ENCODE peak calls at places on chromosomes 4 and X, in nine cellular contexts. One of them, this sample, is unnamed.

GRCh38 chr4:122930877-122931276 is 8.5 kb upstream of the NUDT6 start:
- DNase-seq in esophagus muscularis mucosa: no peak
- DNase-seq in spleen: no peak
- DNase-seq in endothelial cell of umbilical vein: peak; percentile 40
- DNase-seq in HepG2: no peak
- DNase-seq in stomach: no peak
- DNase-seq in esophagus squamous epithelium: no peak
- DNase-seq in HCT116: no peak
- DNase-seq in A549: no peak
- DNase-seq in this sample: no peak

GRCh38 chrX:131747173-131747572 is 203.3 kb downstream of the OR13H1 start:
- DNase-seq in esophagus squamous epithelium: no peak
- DNase-seq in A549: peak; percentile 95
- DNase-seq in stomach: peak; percentile 76
- DNase-seq in endothelial cell of umbilical vein: no peak
- DNase-seq in esophagus muscularis mucosa: no peak
- DNase-seq in spleen: peak; percentile 80
- DNase-seq in HepG2: no peak
- DNase-seq in HCT116: no peak
- DNase-seq in this sample: peak; percentile 80

GRCh38 chrX:137926090-137926489 is 360.2 kb downstream of the ZIC3 start:
- DNase-seq in esophagus squamous epithelium: no peak
- DNase-seq in endothelial cell of umbilical vein: no peak
- DNase-seq in esophagus muscularis mucosa: no peak
- DNase-seq in HepG2: no peak
- DNase-seq in A549: peak; percentile 6
- DNase-seq in stomach: no peak
- DNase-seq in spleen: no peak
- DNase-seq in HCT116: no peak
- DNase-seq in this sample: no peak

GRCh38 chrX:24899391-24899790 is 116.4 kb downstream of the ARX start:
- DNase-seq in spleen: no peak
- DNase-seq in A549: no peak
- DNase-seq in esophagus muscularis mucosa: no peak
- DNase-seq in HepG2: no peak
- DNase-seq in endothelial cell of umbilical vein: no peak
- DNase-seq in esophagus squamous epithelium: no peak
- DNase-seq in stomach: no peak
- DNase-seq in HCT116: no peak
- DNase-seq in this sample: no peak

GRCh38 chrX:111086521-111087127 is 9.4 kb upstream of the PAK3 start:
- DNase-seq in esophagus muscularis mucosa: no peak
- DNase-seq in spleen: no peak
- DNase-seq in HCT116: no peak
- DNase-seq in HepG2: no peak
- DNase-seq in esophagus squamous epithelium: no peak
- DNase-seq in A549: no peak
- DNase-seq in stomach: no peak
- DNase-seq in endothelial cell of umbilical vein: no peak
- DNase-seq in this sample: no peak

GRCh38 chr4:147479817-147480216 is 1.1 kb upstream of the EDNRA start:
- DNase-seq in endothelial cell of umbilical vein: no peak
- DNase-seq in esophagus squamous epithelium: no peak
- DNase-seq in HepG2: no peak
- DNase-seq in stomach: no peak
- DNase-seq in HCT116: no peak
- DNase-seq in esophagus muscularis mucosa: no peak
- DNase-seq in A549: no peak
- DNase-seq in spleen: no peak
- DNase-seq in this sample: peak; percentile 45

GRCh38 chr4:8238061-8238511 is 31.5 kb upstream of the HTRA3 start:
- DNase-seq in esophagus squamous epithelium: no peak
- DNase-seq in stomach: peak; percentile 45
- DNase-seq in HepG2: no peak
- DNase-seq in HCT116: no peak
- DNase-seq in spleen: peak; percentile 88
- DNase-seq in A549: no peak
- DNase-seq in esophagus muscularis mucosa: no peak
- DNase-seq in endothelial cell of umbilical vein: no peak
- DNase-seq in this sample: no peak

GRCh38 chr4:24413311-24413784 is 171.0 kb downstream of the DHX15 start:
- DNase-seq in stomach: no peak
- DNase-seq in esophagus muscularis mucosa: no peak
- DNase-seq in endothelial cell of umbilical vein: no peak
- DNase-seq in spleen: no peak
- DNase-seq in esophagus squamous epithelium: no peak
- DNase-seq in A549: no peak
- DNase-seq in HCT116: no peak
- DNase-seq in HepG2: no peak
- DNase-seq in this sample: no peak

GRCh38 chr4:159160242-159160641 is 57.4 kb downstream of the RAPGEF2 start:
- DNase-seq in esophagus muscularis mucosa: no peak
- DNase-seq in HepG2: no peak
- DNase-seq in A549: no peak
- DNase-seq in HCT116: no peak
- DNase-seq in stomach: no peak
- DNase-seq in spleen: no peak
- DNase-seq in esophagus squamous epithelium: no peak
- DNase-seq in endothelial cell of umbilical vein: no peak
- DNase-seq in this sample: no peak

GRCh38 chr4:140866492-140867005 is 110.4 kb upstream of the TBC1D9 start:
- DNase-seq in stomach: no peak
- DNase-seq in spleen: no peak
- DNase-seq in endothelial cell of umbilical vein: no peak
- DNase-seq in esophagus squamous epithelium: no peak
- DNase-seq in HepG2: no peak
- DNase-seq in esophagus muscularis mucosa: no peak
- DNase-seq in HCT116: no peak
- DNase-seq in A549: no peak
- DNase-seq in this sample: no peak

GRCh38 chrX:47748576-47748975 is 88.1 kb upstream of the ZNF81 start:
- DNase-seq in HepG2: no peak
- DNase-seq in endothelial cell of umbilical vein: no peak
- DNase-seq in A549: no peak
- DNase-seq in stomach: no peak
- DNase-seq in esophagus squamous epithelium: no peak
- DNase-seq in HCT116: no peak
- DNase-seq in spleen: no peak
- DNase-seq in esophagus muscularis mucosa: no peak
- DNase-seq in this sample: no peak

GRCh38 chr4:62210521-62210920 is 1010.4 kb downstream of the ADGRL3 start:
- DNase-seq in spleen: no peak
- DNase-seq in HCT116: no peak
- DNase-seq in esophagus squamous epithelium: no peak
- DNase-seq in esophagus muscularis mucosa: no peak
- DNase-seq in A549: no peak
- DNase-seq in endothelial cell of umbilical vein: no peak
- DNase-seq in HepG2: no peak
- DNase-seq in stomach: no peak
- DNase-seq in this sample: no peak

GRCh38 chrX:46576458-46576857 is 2.9 kb downstream of the CHST7 start:
- DNase-seq in esophagus squamous epithelium: no peak
- DNase-seq in stomach: no peak
- DNase-seq in spleen: no peak
- DNase-seq in endothelial cell of umbilical vein: peak; percentile 29
- DNase-seq in HCT116: no peak
- DNase-seq in A549: no peak
- DNase-seq in esophagus muscularis mucosa: no peak
- DNase-seq in HepG2: no peak
- DNase-seq in this sample: peak; percentile 38

GRCh38 chr4:123484291-123484926 is 87.8 kb downstream of the SPRY1 start:
- DNase-seq in A549: no peak
- DNase-seq in stomach: no peak
- DNase-seq in spleen: no peak
- DNase-seq in endothelial cell of umbilical vein: no peak
- DNase-seq in HCT116: no peak
- DNase-seq in esophagus squamous epithelium: no peak
- DNase-seq in HepG2: peak; percentile 51
- DNase-seq in esophagus muscularis mucosa: no peak
- DNase-seq in this sample: no peak

GRCh38 chr4:110073045-110073845 is 125.2 kb downstream of the ELOVL6 start:
- DNase-seq in HepG2: no peak
- DNase-seq in esophagus muscularis mucosa: no peak
- DNase-seq in endothelial cell of umbilical vein: peak; percentile 24
- DNase-seq in HCT116: no peak
- DNase-seq in spleen: no peak
- DNase-seq in esophagus squamous epithelium: no peak
- DNase-seq in A549: no peak
- DNase-seq in stomach: peak; percentile 75
- DNase-seq in this sample: no peak

GRCh38 chr4:83731609-83732008 is 195.7 kb downstream of the GPAT3 start:
- DNase-seq in spleen: no peak
- DNase-seq in stomach: no peak
- DNase-seq in esophagus muscularis mucosa: no peak
- DNase-seq in HepG2: no peak
- DNase-seq in A549: peak; percentile 23
- DNase-seq in HCT116: peak; percentile 26
- DNase-seq in endothelial cell of umbilical vein: no peak
- DNase-seq in esophagus squamous epithelium: no peak
- DNase-seq in this sample: no peak

GRCh38 chr4:8176547-8177399 is 18.2 kb upstream of the ABLIM2 start:
- DNase-seq in endothelial cell of umbilical vein: peak; percentile 45
- DNase-seq in A549: peak; percentile 60
- DNase-seq in HCT116: peak; percentile 19
- DNase-seq in HepG2: peak; percentile 65
- DNase-seq in stomach: peak; percentile 58
- DNase-seq in spleen: peak; percentile 84
- DNase-seq in esophagus squamous epithelium: no peak
- DNase-seq in esophagus muscularis mucosa: no peak
- DNase-seq in this sample: no peak

GRCh38 chr4:37827802-37828321 is 1.4 kb downstream of the PGM2 start:
- DNase-seq in endothelial cell of umbilical vein: peak; percentile 37
- DNase-seq in esophagus squamous epithelium: no peak
- DNase-seq in esophagus muscularis mucosa: peak; percentile 68
- DNase-seq in stomach: no peak
- DNase-seq in spleen: no peak
- DNase-seq in HepG2: no peak
- DNase-seq in A549: no peak
- DNase-seq in HCT116: no peak
- DNase-seq in this sample: no peak
- H3K4me3 ChIP-seq in endothelial cell of umbilical vein: peak overlapping the region; percentile 95
- H3K4me3 ChIP-seq in esophagus squamous epithelium: peak overlapping the region; percentile 97
- H3K4me3 ChIP-seq in esophagus muscularis mucosa: peak overlapping the region; percentile 90
- H3K4me3 ChIP-seq in stomach: peak overlapping the region; percentile 74
- H3K4me3 ChIP-seq in spleen: peak overlapping the region; percentile 93
- H3K4me3 ChIP-seq in HepG2: peak overlapping the region; percentile 89
- H3K4me3 ChIP-seq in A549: no peak overlapping the region
- H3K4me3 ChIP-seq in HCT116: peak overlapping the region; percentile 76
- H3K4me3 ChIP-seq in this sample: peak overlapping the region; percentile 75

DNA sequence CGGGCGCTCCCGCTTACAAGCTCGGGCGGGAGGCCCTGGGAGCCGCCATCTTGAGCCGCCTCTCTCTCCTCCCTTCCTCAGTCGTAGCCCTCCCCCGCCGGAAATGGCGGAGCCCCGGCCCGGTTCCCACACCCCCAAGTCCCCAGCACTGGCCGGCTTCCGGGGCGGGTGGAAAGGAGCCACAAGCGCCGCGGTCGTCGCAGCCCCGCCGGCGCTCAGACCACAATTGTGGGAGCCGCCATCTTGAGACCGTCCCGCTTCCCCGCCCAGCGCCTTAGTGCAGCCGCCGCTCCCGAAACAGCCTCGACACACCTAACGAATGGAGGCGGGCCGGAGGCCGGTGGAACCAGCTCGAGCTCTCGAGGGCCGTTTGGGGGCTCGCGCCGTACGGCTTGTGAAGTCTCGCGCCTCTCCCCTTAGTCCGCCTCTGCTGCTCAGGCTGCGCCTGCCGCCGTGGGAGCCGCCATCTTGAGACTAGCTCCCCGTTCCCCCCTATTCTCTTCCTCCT is 440 bp downstream of the HCFC1 start:
- DNase-seq in endothelial cell of umbilical vein: peak; percentile 80
- DNase-seq in HCT116: peak; percentile 60
- DNase-seq in stomach: peak; percentile 91
- DNase-seq in esophagus squamous epithelium: peak; percentile 50
- DNase-seq in HepG2: peak; percentile 65
- DNase-seq in esophagus muscularis mucosa: peak; percentile 93
- DNase-seq in A549: peak; percentile 90
- DNase-seq in spleen: peak; percentile 98
- DNase-seq in this sample: peak; percentile 91
- TF ChIP-seq POLR2A in endothelial cell of umbilical vein: no peak
- TF ChIP-seq POLR2A in HCT116: no peak
- TF ChIP-seq POLR2A in stomach: peak; percentile 41
- TF ChIP-seq POLR2A in esophagus squamous epithelium: peak; percentile 21
- TF ChIP-seq POLR2A in HepG2: no peak
- TF ChIP-seq POLR2A in esophagus muscularis mucosa: peak; percentile 65
- TF ChIP-seq POLR2A in A549: no peak
- TF ChIP-seq POLR2A in spleen: no peak
- TF ChIP-seq POLR2A in this sample: peak; percentile 11

DNA sequence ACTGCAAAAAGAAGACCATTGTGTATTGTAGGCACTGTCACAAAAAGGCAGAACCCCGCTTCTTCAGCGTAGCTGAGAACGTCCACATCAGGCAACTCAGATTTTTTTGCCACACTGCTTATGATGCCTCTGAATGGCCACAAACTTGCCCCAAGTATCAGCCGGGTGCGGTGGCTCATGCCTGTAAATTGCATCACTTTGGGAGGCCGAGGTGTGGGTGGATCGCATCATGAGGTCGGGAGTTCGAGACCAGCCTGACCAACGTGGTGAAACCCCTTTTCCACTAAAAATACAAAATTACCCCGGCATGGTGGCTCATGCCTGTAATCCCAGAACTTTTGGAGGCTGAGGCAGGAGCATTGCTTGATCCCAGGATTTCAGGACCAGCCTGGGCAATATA is 14.9 kb upstream of the IL3RA start:
- DNase-seq in HepG2: no peak
- DNase-seq in stomach: no peak
- DNase-seq in esophagus squamous epithelium: no peak
- DNase-seq in spleen: no peak
- DNase-seq in A549: no peak
- DNase-seq in HCT116: no peak
- DNase-seq in endothelial cell of umbilical vein: no peak
- DNase-seq in esophagus muscularis mucosa: no peak
- DNase-seq in this sample: no peak
- H3K4me1 ChIP-seq in HepG2: no peaks in the 10 kb centered on the region
- H3K4me1 ChIP-seq in stomach: no peaks in the 10 kb centered on the region
- H3K4me1 ChIP-seq in esophagus squamous epithelium: peaks cover 4% of the 10 kb centered on the region
- H3K4me1 ChIP-seq in spleen: peaks cover 34% of the 10 kb centered on the region
- H3K4me1 ChIP-seq in A549: peaks cover 3% of the 10 kb centered on the region
- H3K4me1 ChIP-seq in HCT116: peaks cover 8% of the 10 kb centered on the region
- H3K4me1 ChIP-seq in endothelial cell of umbilical vein: no peaks in the 10 kb centered on the region
- H3K4me1 ChIP-seq in esophagus muscularis mucosa: no peaks in the 10 kb centered on the region
- H3K4me1 ChIP-seq in this sample: no peaks in the 10 kb centered on the region

DNA sequence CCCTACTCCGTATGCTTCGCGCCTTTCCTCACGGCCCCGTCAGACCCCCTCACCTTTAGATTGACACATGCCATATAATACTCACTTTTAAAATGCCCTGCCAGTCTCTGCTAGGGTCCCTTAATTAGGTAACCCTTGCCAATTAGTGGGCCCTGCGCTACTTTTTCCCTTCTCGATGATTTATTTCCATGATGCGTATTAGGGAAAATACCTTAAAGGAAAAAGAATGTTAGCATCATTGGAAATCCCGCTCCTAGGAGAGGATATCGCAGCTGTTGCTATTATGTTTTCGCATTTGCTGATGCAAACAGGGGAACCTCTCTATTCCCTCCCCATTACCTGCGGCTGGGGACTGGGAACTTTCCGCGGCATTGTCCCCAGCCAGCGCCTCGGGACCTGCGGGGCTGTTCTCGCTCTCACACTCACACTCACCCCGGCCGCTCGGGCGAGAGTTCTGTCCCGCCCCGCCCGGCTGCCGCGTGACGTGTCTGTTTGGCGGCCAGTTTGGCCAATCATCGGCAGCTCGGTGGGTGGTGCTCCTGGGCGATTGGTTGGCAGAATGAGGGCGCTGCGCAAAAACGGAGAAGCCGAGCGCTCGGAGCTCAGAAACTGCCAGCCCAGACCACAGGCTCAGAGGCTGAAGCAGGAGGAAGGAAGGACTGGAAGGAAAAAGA is at the start of gene PCDH10:
- DNase-seq in endothelial cell of umbilical vein: peak; percentile 98
- DNase-seq in spleen: peak; percentile 80
- DNase-seq in HepG2: peak; percentile 1
- DNase-seq in esophagus muscularis mucosa: peak; percentile 97
- DNase-seq in HCT116: no peak
- DNase-seq in A549: peak; percentile 89
- DNase-seq in esophagus squamous epithelium: no peak
- DNase-seq in stomach: peak; percentile 65
- DNase-seq in this sample: peak; percentile 94
- H3K4me3 ChIP-seq in endothelial cell of umbilical vein: peak within 1 kb of the TSS; percentile 90
- H3K4me3 ChIP-seq in spleen: peak within 1 kb of the TSS; percentile 67
- H3K4me3 ChIP-seq in HepG2: no peak within 1 kb of the TSS
- H3K4me3 ChIP-seq in esophagus muscularis mucosa: peak within 1 kb of the TSS; percentile 51
- H3K4me3 ChIP-seq in HCT116: no peak within 1 kb of the TSS
- H3K4me3 ChIP-seq in A549: peak within 1 kb of the TSS; percentile 52
- H3K4me3 ChIP-seq in esophagus squamous epithelium: peak within 1 kb of the TSS; percentile 29
- H3K4me3 ChIP-seq in stomach: peak within 1 kb of the TSS; percentile 43
- H3K4me3 ChIP-seq in this sample: peak within 1 kb of the TSS; percentile 40

This sample was measured in ovary.